ENCODE peak calls at places on chromosomes 12 and 14, in nine cellular contexts. A, I, U, K, R, C, X, Z and Q are unnamed samples.

GRCh38 chr12:38149395-38150073 is 167.0 kb upstream of the ALG10B start:
- DNase-seq in A (no peak), I (no peak), U (no peak), K (no peak), R (peak), C (no peak), X (no peak), Z (no peak), Q (no peak)

GRCh38 chr14:58193542-58193941 is 6.4 kb upstream of the ACTR10 start:
- DNase-seq in A (no peak), I (peak), U (no peak), K (no peak), R (no peak), C (no peak), X (no peak), Z (no peak), Q (peak)

GRCh38 chr14:34340226-34340625 is 121.8 kb downstream of the SPTSSA start:
- DNase-seq in A (no peak), I (no peak), U (no peak), K (no peak), R (no peak), C (no peak), X (no peak), Z (no peak), Q (no peak)

GRCh38 chr14:83520837-83521236 is 1987.2 kb upstream of the SEL1L start:
- DNase-seq in A (peak), I (no peak), U (no peak), K (no peak), R (peak), C (no peak), X (no peak), Z (no peak), Q (peak)

GRCh38 chr12:96501139-96501741 is 11.9 kb downstream of the CFAP54 start:
- DNase-seq in A (no peak), I (peak), U (peak), K (peak), R (peak), C (no peak), X (no peak), Z (no peak), Q (no peak)

GRCh38 chr12:51661199-51661598 is 70.2 kb downstream of the SCN8A start:
- DNase-seq in A (no peak), I (no peak), U (no peak), K (no peak), R (no peak), C (no peak), X (no peak), Z (no peak), Q (no peak)

GRCh38 chr12:18492372-18493025 is 231.2 kb downstream of the PIK3C2G start:
- DNase-seq in A (peak), I (no peak), U (no peak), K (no peak), R (peak), C (no peak), X (no peak), Z (no peak), Q (no peak)

GRCh38 chr14:54676822-54677708 is 110.1 kb downstream of the SAMD4A start:
- DNase-seq in A (peak), I (peak), U (no peak), K (no peak), R (peak), C (no peak), X (no peak), Z (no peak), Q (peak)

GRCh38 chr14:43934102-43934501 is 573.0 kb downstream of the FSCB start:
- DNase-seq in A (no peak), I (no peak), U (no peak), K (no peak), R (no peak), C (no peak), X (no peak), Z (no peak), Q (no peak)

GRCh38 chr14:88463318-88463717 is 77.9 kb downstream of the SPATA7 start:
- DNase-seq in A (no peak), I (no peak), U (peak), K (no peak), R (no peak), C (no peak), X (no peak), Z (no peak), Q (no peak)

GRCh38 chr14:41718477-41719166 is 111.9 kb downstream of the LRFN5 start:
- DNase-seq in A (no peak), I (no peak), U (peak), K (no peak), R (no peak), C (peak), X (no peak), Z (no peak), Q (no peak)